ENCODE peak calls at places on chromosome 6, in ten cellular contexts. S is spleen; V is left lung; P is CD8-positive, alpha-beta memory T cell; H is IMR-90; K is fibroblast of lung; Z is OCI-LY7; O is A549; I is upper lobe of left lung; J is choroid plexus epithelial cell. Q is an unnamed sample.

GRCh38 chr6:144561455-144562043 is 276.4 kb downstream of the UTRN start:
- DNase-seq in S (no peak), V (no peak), P (no peak), H (no peak), K (no peak), Z (no peak), O (no peak), I (no peak), J (no peak), Q (no peak)

GRCh38 chr6:129886401-129887155 is 25.5 kb upstream of the TMEM244 start:
- DNase-seq in S (no peak), V (no peak), P (no peak), H (no peak), K (no peak), Z (no peak), O (no peak), I (no peak), J (no peak), Q (no peak)

GRCh38 chr6:31354788-31355539 is 2.0 kb downstream of the HLA-B start:
- DNase-seq in S (peak; percentile 71), V (no peak), P (no peak), H (no peak), K (no peak), Z (no peak), O (no peak), I (no peak), J (no peak), Q (no peak)

GRCh38 chr6:148118303-148118702 is 224.3 kb upstream of the SASH1 start:
- DNase-seq in S (no peak), V (no peak), P (no peak), H (no peak), K (no peak), Z (no peak), O (no peak), I (no peak), J (no peak), Q (no peak)

GRCh38 chr6:115896538-115897129 is 164.1 kb downstream of the FRK start:
- DNase-seq in S (no peak), V (no peak), P (no peak), H (peak; percentile 29), K (peak; percentile 60), Z (peak; percentile 30), O (peak; percentile 8), I (no peak), J (peak; percentile 57), Q (no peak)

GRCh38 chr6:21501815-21502214 is 91.7 kb upstream of the SOX4 start:
- DNase-seq in S (no peak), V (no peak), P (no peak), H (no peak), K (no peak), Z (no peak), O (no peak), I (no peak), J (no peak), Q (no peak)

GRCh38 chr6:40066372-40066771 is 132.1 kb upstream of the MOCS1 start:
- DNase-seq in S (no peak), V (no peak), P (no peak), H (no peak), K (no peak), Z (no peak), O (no peak), I (no peak), J (no peak), Q (no peak)

GRCh38 chr6:125865015-125865414 is 74.3 kb downstream of the NCOA7 start:
- DNase-seq in S (no peak), V (no peak), P (no peak), H (no peak), K (no peak), Z (no peak), O (no peak), I (no peak), J (no peak), Q (no peak)

GRCh38 chr6:41683460-41684310 is 45.4 kb downstream of the MDFI start:
- DNase-seq in S (peak; percentile 97), V (peak; percentile 96), P (peak; percentile 81), H (peak; percentile 51), K (peak; percentile 70), Z (peak; percentile 81), O (peak; percentile 65), I (peak; percentile 96), J (peak; percentile 75), Q (no peak)

GRCh38 chr6:75171581-75172360 is 34.1 kb downstream of the COL12A1 start:
- DNase-seq in S (no peak), V (no peak), P (no peak), H (peak; percentile 18), K (peak; percentile 56), Z (no peak), O (no peak), I (no peak), J (no peak), Q (no peak)

GRCh38 chr6:148414836-148415235 is 72.2 kb downstream of the SASH1 start:
- DNase-seq in S (no peak), V (no peak), P (no peak), H (peak; percentile 68), K (peak; percentile 80), Z (no peak), O (no peak), I (no peak), J (peak; percentile 81), Q (no peak)

GRCh38 chr6:108665495-108666196 is 104.9 kb downstream of the FOXO3 start:
- DNase-seq in S (no peak), V (no peak), P (no peak), H (no peak), K (no peak), Z (no peak), O (no peak), I (no peak), J (no peak), Q (no peak)

GRCh38 chr6:54515013-54515412 is 206.8 kb downstream of the TINAG start:
- DNase-seq in S (no peak), V (no peak), P (no peak), H (peak; percentile 2), K (no peak), Z (no peak), O (no peak), I (no peak), J (no peak), Q (no peak)

GRCh38 chr6:50520862-50521261 is 192.5 kb upstream of the TFAP2D start:
- DNase-seq in S (no peak), V (no peak), P (no peak), H (no peak), K (no peak), Z (no peak), O (no peak), I (no peak), J (no peak), Q (no peak)

DNA sequence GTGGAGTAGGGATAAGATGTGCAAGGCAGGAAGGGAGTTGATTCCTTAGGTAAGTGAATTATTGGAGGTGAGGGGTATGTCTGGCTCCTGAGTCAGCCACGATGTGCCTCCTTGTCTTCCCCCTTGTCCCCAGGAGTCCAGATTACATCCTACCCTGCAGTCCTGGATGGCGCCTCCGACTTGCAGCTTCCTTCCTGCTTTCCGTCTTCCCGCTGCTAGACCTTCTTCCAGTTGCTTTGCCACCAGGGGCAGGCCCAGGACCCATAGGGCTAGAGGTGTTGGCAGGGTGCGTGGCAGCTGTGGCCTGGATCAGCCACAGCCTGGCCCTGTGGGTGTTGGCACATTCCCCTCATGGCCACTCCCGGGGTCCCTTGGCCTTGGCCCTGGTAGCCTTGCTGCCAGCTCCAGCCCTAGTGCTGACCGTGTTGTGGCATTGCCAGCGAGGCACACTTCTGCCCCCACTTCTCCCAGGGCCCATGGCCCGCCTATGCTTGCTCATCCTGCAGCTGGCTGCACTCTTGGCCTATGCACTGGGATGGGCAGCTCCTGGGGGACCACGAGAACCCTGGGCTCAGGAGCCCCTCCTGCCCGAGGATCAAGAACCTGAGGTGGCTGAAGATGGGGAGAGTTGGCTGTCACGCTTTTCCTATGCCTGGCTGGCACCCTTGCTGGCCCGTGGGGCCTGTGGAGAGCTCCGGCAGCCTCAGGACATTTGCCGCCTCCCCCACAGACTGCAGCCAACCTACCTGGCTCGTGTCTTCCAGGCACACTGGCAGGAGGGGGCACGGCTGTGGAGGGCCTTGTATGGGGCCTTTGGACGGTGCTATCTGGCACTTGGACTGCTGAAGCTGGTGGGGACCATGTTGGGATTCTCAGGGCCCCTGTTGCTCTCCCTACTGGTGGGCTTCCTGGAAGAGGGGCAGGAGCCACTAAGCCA is 4.9 kb downstream of the ABCC10 start:
- DNase-seq in S (no peak), V (no peak), P (no peak), H (no peak), K (no peak), Z (no peak), O (no peak), I (peak; percentile 61), J (no peak), Q (no peak)
- H3K4me3 ChIP-seq in S (no peak overlapping the region), V (no peak overlapping the region), P (no peak overlapping the region), H (no peak overlapping the region), K (no peak overlapping the region), Z (no peak overlapping the region), O (no peak overlapping the region), I (no peak overlapping the region), J (no peak overlapping the region), Q (no peak overlapping the region)

DNA sequence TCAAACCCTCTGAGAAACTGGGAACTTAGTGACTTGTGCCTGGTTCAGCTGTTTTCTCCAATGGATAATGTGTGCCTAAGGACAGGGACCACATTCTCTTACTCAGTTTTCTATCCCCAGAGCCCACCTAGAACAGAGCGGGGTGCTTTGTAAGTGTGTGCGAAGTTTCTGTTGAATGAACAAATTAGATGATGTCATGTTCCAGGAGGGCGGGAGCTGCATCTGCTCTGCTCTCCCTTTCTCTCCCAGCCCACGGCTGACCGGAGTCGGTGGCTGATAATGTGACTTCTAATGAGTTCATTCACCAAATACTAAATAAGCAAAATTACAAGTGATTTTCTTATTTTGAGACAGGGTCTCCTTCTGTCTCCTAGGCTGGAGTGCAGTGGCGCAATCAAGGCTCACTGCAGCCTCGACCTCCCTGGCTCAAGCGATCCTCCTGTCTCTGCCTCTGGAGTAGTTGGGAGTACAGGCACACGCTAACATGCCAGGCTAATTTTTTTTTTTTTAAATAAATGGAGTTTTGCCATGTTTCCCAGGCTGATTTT is 60.7 kb upstream of the FNDC1 start:
- DNase-seq in S (no peak), V (no peak), P (no peak), H (no peak), K (no peak), Z (no peak), O (no peak), I (no peak), J (no peak), Q (no peak)
- H3K4me3 ChIP-seq in S (no peak overlapping the region), V (no peak overlapping the region), P (no peak overlapping the region), H (no peak overlapping the region), K (no peak overlapping the region), Z (peak overlapping the region; percentile 63), O (no peak overlapping the region), I (no peak overlapping the region), J (no peak overlapping the region), Q (no peak overlapping the region)

GRCh38 chr6:79538481-79538971 is 1.3 kb upstream of the LCA5 start:
- DNase-seq in S (no peak), V (no peak), P (no peak), H (no peak), K (peak; percentile 25), Z (no peak), O (no peak), I (no peak), J (peak; percentile 54), Q (no peak)
- H3K4me3 ChIP-seq in S (peak overlapping the region; percentile 76), V (peak overlapping the region; percentile 59), P (no peak overlapping the region), H (peak overlapping the region; percentile 91), K (peak overlapping the region; percentile 93), Z (peak overlapping the region; percentile 69), O (peak overlapping the region; percentile 61), I (peak overlapping the region; percentile 84), J (peak overlapping the region; percentile 69), Q (peak overlapping the region; percentile 87)

DNA sequence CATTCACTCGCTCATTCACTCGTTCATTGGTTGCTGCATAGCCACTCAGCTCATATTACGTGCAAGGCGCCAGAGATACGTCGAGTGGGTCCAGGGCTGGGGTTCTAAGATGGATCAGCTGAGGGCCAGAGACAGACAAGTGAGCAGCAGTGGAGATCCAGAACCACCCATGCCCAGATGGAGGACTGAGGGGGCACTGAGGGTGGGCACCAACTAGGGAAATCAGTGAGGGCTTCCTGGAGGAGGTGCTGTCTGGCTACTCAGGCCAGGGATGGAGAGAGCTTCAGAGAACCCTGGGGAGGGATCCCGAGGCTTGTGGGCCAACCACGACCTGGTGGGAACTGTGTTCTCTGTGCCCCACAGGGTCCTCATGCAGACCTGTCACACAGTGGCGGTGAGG is 364 bp upstream of the SPDEF start:
- DNase-seq in S (no peak), V (no peak), P (no peak), H (no peak), K (no peak), Z (no peak), O (no peak), I (no peak), J (no peak), Q (no peak)
- H3K4me3 ChIP-seq in S (no peak overlapping the region), V (no peak overlapping the region), P (no peak overlapping the region), H (no peak overlapping the region), K (no peak overlapping the region), Z (no peak overlapping the region), O (peak overlapping the region; percentile 24), I (peak overlapping the region; percentile 41), J (no peak overlapping the region), Q (no peak overlapping the region)

Q was measured in AG04450.